ENCODE peak calls at places on chromosomes 11 and 22, in ten cellular contexts. J, E, G, I, T, P, F, A, N and M are unnamed samples. For H3K27me3 and H3K4me1, the result is how much of the 10 kb centered on the place peaks cover.

GRCh38 chr22:32202539-32203180 is 2.2 kb downstream of the RFPL2 start:
- DNase-seq in J (peak), T (peak), N (peak), F (peak), E (peak), G (peak), A (no peak), P (peak), I (no peak), M (no peak)

GRCh38 chr22:50483977-50484853 is 2.4 kb upstream of the MIOX start:
- DNase-seq in A (no peak), G (no peak), F (no peak), P (no peak), N (peak), I (peak), J (peak), T (no peak), E (no peak), M (no peak)

GRCh38 chr11:91104237-91104636 is 881.4 kb upstream of the CHORDC1 start:
- DNase-seq in J (no peak), P (no peak), G (peak), F (no peak), I (no peak), E (peak), N (no peak), A (no peak), T (no peak), M (no peak)

GRCh38 chr11:102147031-102147430 is 36.8 kb downstream of the YAP1 start:
- DNase-seq in N (no peak), P (no peak), F (no peak), G (no peak), I (no peak), J (no peak), T (no peak), E (no peak), A (no peak), M (no peak)

GRCh38 chr11:65895482-65895981 is 4.7 kb downstream of the FOSL1 start:
- DNase-seq in E (no peak), N (no peak), I (no peak), G (no peak), T (peak), P (no peak), F (no peak), A (no peak), J (no peak), M (no peak)

GRCh38 chr22:18110194-18110943 is at the start of gene TUBA8:
- DNase-seq in A (no peak), T (no peak), N (peak), P (peak), I (peak), G (peak), F (peak), J (peak), E (peak), M (peak)

GRCh38 chr22:49006207-49007012 is 821.3 kb downstream of the BRD1 start:
- DNase-seq in J (peak), G (no peak), E (no peak), F (no peak), A (no peak), P (peak), T (no peak), I (peak), N (no peak), M (no peak)

GRCh38 chr22:22244337-22245250 is at the start of gene VPREB1:
- DNase-seq in G (no peak), I (no peak), P (no peak), F (no peak), E (no peak), A (no peak), N (no peak), T (no peak), J (no peak), M (no peak)

GRCh38 chr11:46554205-46555162 is 39.3 kb downstream of the AMBRA1 start:
- DNase-seq in J (no peak), E (peak), A (no peak), I (no peak), P (no peak), N (peak), G (peak), T (no peak), F (no peak), M (peak)

GRCh38 chr22:42752912-42753311 is 32.2 kb upstream of the A4GALT start:
- DNase-seq in J (no peak), A (no peak), P (no peak), F (no peak), E (no peak), G (no peak), I (no peak), T (no peak), N (no peak), M (no peak)

GRCh38 chr11:64688534-64688982 is 34.4 kb downstream of the NRXN2 start:
- DNase-seq in E (peak), P (peak), N (peak), T (peak), I (peak), G (peak), F (peak), A (peak), J (peak), M (peak)

GRCh38 chr11:64694026-64694755 is 28.8 kb downstream of the NRXN2 start:
- DNase-seq in E (no peak), J (peak), A (no peak), F (no peak), N (no peak), I (no peak), T (no peak), P (no peak), G (no peak), M (no peak)

GRCh38 chr11:64692764-64693331 is 30.1 kb downstream of the NRXN2 start:
- DNase-seq in E (no peak), T (no peak), P (no peak), J (peak), G (no peak), N (no peak), I (no peak), F (no peak), A (no peak), M (no peak)

GRCh38 chr11:64690235-64690634 is 32.8 kb downstream of the NRXN2 start:
- DNase-seq in J (peak), I (no peak), N (no peak), A (no peak), T (no peak), F (no peak), G (no peak), E (no peak), P (no peak), M (no peak)

DNA sequence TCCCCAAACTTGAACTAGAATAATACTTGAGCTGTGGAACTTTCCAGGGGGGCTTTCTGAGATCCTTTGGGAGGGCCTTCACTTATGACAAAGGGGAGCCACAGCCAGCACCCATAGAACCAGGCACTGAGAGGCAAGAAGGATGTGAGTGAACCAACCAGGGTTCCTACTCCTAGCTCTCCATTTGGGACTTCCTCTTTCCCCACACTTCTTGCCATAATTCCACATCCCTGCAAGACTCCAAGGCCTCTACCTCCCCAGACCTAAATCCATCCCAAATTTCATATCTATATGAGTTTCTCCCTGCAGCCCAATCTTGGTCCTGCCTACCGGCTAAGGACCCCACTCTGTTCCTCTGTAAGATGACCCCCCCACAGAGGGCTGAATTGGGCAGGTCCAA is 31.5 kb downstream of the NRXN2 start:
- DNase-seq in T (no peak), E (no peak), P (no peak), G (no peak), A (no peak), J (no peak), N (no peak), I (no peak), F (no peak), M (no peak)
- H3K27ac ChIP-seq in T (no peak), E (no peak), P (no peak), G (no peak), A (no peak), J (no peak), N (no peak), I (no peak), F (no peak), M (no peak)

GRCh38 chr11:48207881-48208280 is 8.7 kb upstream of the OR4B1 start:
- DNase-seq in T (no peak), J (no peak), P (no peak), G (no peak), F (no peak), N (no peak), A (no peak), E (no peak), I (no peak), M (no peak)
- H3K27me3 ChIP-seq in T (under half), J (under half), P (under half), G (under half), F (under half), N (under half), A (under half), E (under half), I (under half), M (under half)

GRCh38 chr22:39467390-39467901 is 10.6 kb downstream of the MGAT3 start:
- DNase-seq in A (no peak), P (no peak), T (no peak), N (no peak), J (no peak), E (no peak), F (no peak), G (no peak), I (no peak), M (no peak)

GRCh38 chr22:39469326-39469680 is 12.5 kb downstream of the MGAT3 start:
- DNase-seq in N (no peak), I (no peak), T (no peak), P (no peak), G (no peak), A (no peak), J (no peak), E (no peak), F (no peak), M (no peak)

GRCh38 chr22:39463931-39464390 is 7.1 kb downstream of the MGAT3 start:
- DNase-seq in A (no peak), P (no peak), J (peak), G (no peak), E (no peak), F (no peak), I (no peak), N (no peak), T (peak), M (peak)

GRCh38 chr22:39468487-39469325 is 11.9 kb downstream of the MGAT3 start:
- DNase-seq in A (no peak), G (no peak), N (no peak), I (no peak), P (no peak), T (no peak), E (no peak), F (no peak), J (no peak), M (no peak)

DNA sequence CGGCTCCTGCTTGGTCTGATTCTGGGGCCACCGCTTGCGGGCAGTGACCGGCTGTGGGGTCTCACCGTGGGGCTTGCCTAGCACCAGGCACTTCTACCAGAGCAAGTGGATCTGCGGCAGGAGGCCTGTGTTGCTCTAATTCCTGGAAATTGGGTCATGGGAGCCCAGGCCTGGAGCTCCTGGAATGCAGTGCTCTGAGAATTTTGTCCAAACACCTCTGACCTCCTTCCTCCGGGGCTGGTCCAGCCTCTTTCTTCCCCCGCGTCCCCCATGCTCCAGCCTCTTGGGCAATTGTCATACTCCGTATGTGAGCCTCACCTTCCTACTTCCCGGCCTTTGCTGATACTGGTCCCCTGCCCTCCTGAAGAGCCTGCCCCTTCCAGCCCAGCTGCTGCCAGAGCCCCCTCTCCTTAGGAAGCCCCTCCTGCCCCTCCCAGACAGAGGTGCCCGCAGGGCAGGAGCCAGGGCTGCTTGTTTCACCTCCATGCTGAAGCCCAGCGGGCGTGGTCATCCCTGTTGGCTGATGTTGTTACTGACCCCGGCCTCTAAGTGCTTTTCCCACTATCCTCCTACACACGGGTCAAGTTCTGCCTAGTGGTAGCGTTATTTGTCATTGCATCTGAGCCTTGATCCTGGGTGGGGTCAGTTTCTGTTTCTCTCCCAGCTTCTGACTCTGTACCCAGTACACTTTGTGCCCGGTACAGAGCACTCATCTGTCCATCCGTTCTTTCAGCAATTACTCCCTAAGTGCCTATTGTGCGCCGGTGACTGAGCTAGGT is 9.6 kb downstream of the MGAT3 start:
- DNase-seq in I (no peak), A (no peak), G (no peak), P (no peak), T (no peak), E (no peak), N (no peak), J (peak), F (no peak), M (no peak)
- H3K4me1 ChIP-seq in I (under half), A (under half), G (under half), P (under half), T (half or more), E (under half), N (under half), J (under half), F (under half), M (under half)

DNA sequence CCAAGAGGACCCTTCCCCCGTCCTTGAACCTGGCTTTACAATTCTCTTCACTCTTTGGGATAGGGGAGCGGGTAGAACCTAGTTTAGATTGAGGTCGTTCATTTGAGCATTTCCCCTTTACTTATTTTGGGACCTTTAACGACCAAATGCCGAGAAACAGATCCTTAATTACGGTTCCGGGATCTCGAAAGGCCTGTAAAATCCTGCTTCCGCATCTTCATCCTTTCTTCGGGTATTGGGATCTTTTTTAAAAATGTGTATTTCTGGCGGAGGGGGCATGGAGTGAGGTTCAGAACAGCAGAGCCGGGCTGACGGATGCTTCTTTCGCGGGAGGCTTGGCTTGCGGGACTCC is 397 bp upstream of the HIPK3 start:
- DNase-seq in T (no peak), A (no peak), P (no peak), E (no peak), N (no peak), F (no peak), J (no peak), I (no peak), G (no peak), M (no peak)
- H3K27ac ChIP-seq in T (peak), A (peak), P (peak), E (no peak), N (peak), F (peak), J (peak), I (peak), G (peak), M (peak)

DNA sequence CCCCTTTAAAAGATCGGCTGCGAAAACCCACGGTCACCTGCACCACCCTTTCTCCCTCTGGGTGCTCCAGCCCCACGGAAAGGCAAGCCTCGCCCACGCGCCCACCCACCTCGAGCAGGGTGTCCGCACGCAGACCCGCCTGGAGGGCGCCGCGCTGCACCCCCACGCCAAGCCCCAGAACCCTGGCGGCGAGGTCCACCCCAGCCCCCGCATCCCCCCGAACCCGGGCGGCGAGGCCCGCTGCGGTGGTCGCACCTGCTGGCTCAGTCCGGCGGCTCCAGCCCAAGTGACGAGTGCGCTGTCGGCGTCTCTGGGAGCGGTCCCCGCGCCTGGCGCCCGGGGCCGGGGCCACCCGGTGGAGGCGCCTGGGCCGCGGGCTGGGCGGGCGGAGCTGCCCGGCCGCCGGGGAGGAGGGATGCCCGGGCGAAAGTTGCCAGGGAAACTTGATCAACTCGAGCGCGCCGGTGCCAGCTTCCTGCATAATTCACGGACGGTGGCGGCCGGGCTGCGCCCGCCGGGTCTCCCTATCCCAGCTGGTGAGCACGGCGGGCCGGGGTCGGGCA is 1.1 kb downstream of the SHANK2 start:
- DNase-seq in J (peak), G (no peak), I (no peak), T (peak), F (no peak), E (no peak), A (no peak), N (peak), P (peak), M (no peak)
- H3K27me3 ChIP-seq in J (under half), G (half or more), I (under half), T (half or more), F (half or more), E (under half), A (under half), N (under half), P (under half), M (under half)

GRCh38 chr11:111730031-111730430 is 36.2 kb downstream of the PPP2R1B start:
- DNase-seq in T (no peak), N (no peak), A (no peak), F (peak), J (no peak), G (no peak), P (no peak), E (no peak), I (no peak), M (no peak)
- H3K4me1 ChIP-seq in T (under half), N (half or more), A (under half), F (under half), J (under half), G (under half), P (under half), E (under half), I (under half), M (half or more)

GRCh38 chr11:22194907-22195306 is 2.0 kb downstream of the ANO5 start:
- DNase-seq in N (no peak), P (no peak), J (no peak), I (no peak), T (no peak), F (no peak), G (peak), E (no peak), A (no peak), M (no peak)

GRCh38 chr11:22192289-22192641 is 620 bp upstream of the ANO5 start:
- DNase-seq in I (no peak), E (peak), A (no peak), T (no peak), J (no peak), F (peak), G (peak), P (peak), N (peak), M (peak)

GRCh38 chr11:22190827-22191463 is 1.9 kb upstream of the ANO5 start:
- DNase-seq in A (no peak), G (no peak), F (no peak), P (no peak), T (no peak), I (no peak), N (no peak), J (no peak), E (no peak), M (no peak)

GRCh38 chr11:22193348-22194051 is 615 bp downstream of the ANO5 start:
- DNase-seq in E (peak), G (peak), T (peak), F (peak), P (peak), I (peak), A (no peak), N (peak), J (peak), M (peak)

GRCh38 chr11:22192642-22193347 is at the start of gene ANO5:
- DNase-seq in F (peak), N (peak), E (peak), I (peak), P (peak), J (peak), A (no peak), G (peak), T (peak), M (peak)
- H3K27ac ChIP-seq in F (peak), N (peak), E (no peak), I (peak), P (no peak), J (peak), A (no peak), G (peak), T (peak), M (peak)

DNA sequence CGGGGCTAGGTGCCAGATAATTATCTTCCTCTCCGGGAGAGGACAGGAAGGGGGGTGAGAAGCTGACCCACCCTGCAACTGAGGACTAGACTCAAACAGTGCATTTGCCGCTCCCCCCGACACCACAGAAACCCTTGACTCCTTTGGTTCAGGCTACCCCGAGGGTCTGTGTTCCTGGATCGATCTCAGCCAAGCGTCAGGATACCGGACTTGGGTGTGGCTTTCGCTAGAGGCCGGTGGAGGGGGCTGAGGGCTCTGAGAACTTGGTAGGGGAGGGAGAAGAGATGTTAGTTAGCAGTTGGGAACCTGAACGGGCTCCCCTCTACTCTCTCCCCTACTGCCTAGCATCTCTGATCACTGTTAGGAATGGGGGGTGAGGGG is 840 bp downstream of the SEZ6L start:
- DNase-seq in A (no peak), J (no peak), N (no peak), T (no peak), G (no peak), I (no peak), P (peak), F (no peak), E (peak), M (no peak)
- H3K27me3 ChIP-seq in A (under half), J (half or more), N (under half), T (half or more), G (half or more), I (under half), P (under half), F (under half), E (under half), M (under half)

GRCh38 chr11:67397986-67398660 is 3.5 kb downstream of the PPP1CA start:
- DNase-seq in G (no peak), P (no peak), N (no peak), I (peak), A (no peak), F (no peak), E (no peak), J (no peak), T (no peak), M (no peak)

GRCh38 chr11:67401495-67402191 is at the start of gene PPP1CA:
- DNase-seq in A (peak), E (peak), F (peak), I (peak), J (peak), T (peak), G (peak), P (peak), N (peak), M (peak)

GRCh38 chr11:67398661-67399563 is 2.7 kb downstream of the PPP1CA start:
- DNase-seq in E (no peak), J (no peak), F (no peak), P (no peak), T (peak), I (peak), N (no peak), A (no peak), G (no peak), M (no peak)

GRCh38 chr11:67400942-67401494 is 640 bp downstream of the PPP1CA start:
- DNase-seq in N (no peak), J (no peak), T (no peak), P (no peak), A (no peak), I (peak), E (no peak), F (no peak), G (no peak), M (peak)

GRCh38 chr11:67400251-67400941 is 1.3 kb downstream of the PPP1CA start:
- DNase-seq in A (no peak), P (no peak), J (no peak), G (no peak), F (no peak), N (no peak), T (no peak), I (peak), E (no peak), M (peak)
- H3K4me1 ChIP-seq in A (half or more), P (under half), J (under half), G (under half), F (under half), N (under half), T (under half), I (under half), E (under half), M (under half)